ENCODE peak calls at places on chromosomes 11 and 22, in four cellular contexts. B is K562, G is HepG2, F is GM12878. H is an unnamed sample.

GRCh38 chr11:104275992-104276391 is 112.0 kb upstream of the PDGFD start:
- DNase-seq in B (no peak), F (no peak), G (no peak), H (no peak)

GRCh38 chr22:50403701-50404101 is 60.6 kb downstream of the PPP6R2 start:
- DNase-seq in B (no peak), G (no peak), F (no peak), H (no peak)

GRCh38 chr11:2783536-2784082 is 83.8 kb upstream of the KCNQ1OT1 start:
- DNase-seq in G (no peak), F (no peak), B (no peak), H (no peak)

GRCh38 chr11:27934830-27935145 is 173.2 kb downstream of the KIF18A start:
- DNase-seq in G (no peak), F (no peak), B (no peak), H (peak)

GRCh38 chr11:69924308-69925161 is 105.3 kb upstream of the FGF3 start:
- DNase-seq in G (no peak), F (no peak), B (no peak), H (no peak)

GRCh38 chr11:101407324-101407723 is 176.5 kb downstream of the TRPC6 start:
- DNase-seq in G (no peak), B (no peak), F (no peak), H (no peak)

GRCh38 chr22:30287626-30288413 is 1.5 kb downstream of the CASTOR1 start:
- DNase-seq in G (peak), F (no peak), B (peak), H (peak)

GRCh38 chr11:8766993-8767374 is 84.4 kb downstream of the RPL27A start:
- DNase-seq in G (no peak), B (no peak), F (no peak), H (no peak)

GRCh38 chr11:7606496-7606895 is 66.8 kb downstream of the CYB5R2 start:
- DNase-seq in F (no peak), B (no peak), G (no peak), H (no peak)

GRCh38 chr11:112769170-112769569 is 192.1 kb upstream of the NCAM1 start:
- DNase-seq in F (no peak), G (no peak), B (no peak), H (no peak)

GRCh38 chr22:23179381-23180294 is 671 bp upstream of the BCR start:
- DNase-seq in G (no peak), F (no peak), B (no peak), H (no peak)

GRCh38 chr11:1051356-1052132 is 15.0 kb upstream of the MUC6 start:
- DNase-seq in B (no peak), G (no peak), F (no peak), H (no peak)

GRCh38 chr11:1305558-1306056 is 3.8 kb downstream of the TOLLIP start:
- DNase-seq in F (no peak), G (no peak), B (no peak), H (no peak)

GRCh38 chr22:50326959-50327710 is at the start of gene DENND6B:
- DNase-seq in G (peak), B (peak), F (no peak), H (no peak)

GRCh38 chr11:35919244-35919643 is 24.6 kb upstream of the LDLRAD3 start:
- DNase-seq in G (no peak), B (no peak), F (no peak), H (no peak)

GRCh38 chr11:47000033-47000432 is 63.5 kb downstream of the CSTPP1 start:
- DNase-seq in B (no peak), F (no peak), G (no peak), H (no peak)

GRCh38 chr11:34904421-34904950 is 11.7 kb downstream of the APIP start:
- DNase-seq in F (no peak), G (no peak), B (no peak), H (no peak)

GRCh38 chr22:22768885-22769284 is 118.7 kb upstream of the IGLL5 start:
- DNase-seq in F (no peak), B (no peak), G (no peak), H (no peak)

GRCh38 chr11:83097671-83098070 is 26.0 kb upstream of the RAB30 start:
- DNase-seq in F (no peak), B (no peak), G (no peak), H (no peak)

GRCh38 chr11:113577356-113578163 is 102.4 kb upstream of the DRD2 start:
- DNase-seq in G (no peak), B (no peak), F (no peak), H (no peak)

GRCh38 chr11:28659716-28660348 is 551.6 kb downstream of the METTL15 start:
- DNase-seq in G (no peak), F (no peak), B (no peak), H (no peak)

GRCh38 chr11:118532852-118533768 is 2.1 kb downstream of the TMEM25 start:
- DNase-seq in B (no peak), F (no peak), G (no peak), H (no peak)

GRCh38 chr22:49727881-49728563 is 99.7 kb downstream of the BRD1 start:
- DNase-seq in B (no peak), F (no peak), G (no peak), H (no peak)

GRCh38 chr11:17954395-17955252 is 58.2 kb downstream of the SERGEF start:
- DNase-seq in B (no peak), G (no peak), F (no peak), H (no peak)

GRCh38 chr11:114478768-114479167 is 39.5 kb downstream of the REXO2 start:
- DNase-seq in G (peak), B (no peak), F (no peak), H (no peak)

GRCh38 chr11:131686836-131687235 is 316.4 kb downstream of the NTM start:
- DNase-seq in G (no peak), F (no peak), B (no peak), H (no peak)

GRCh38 chr11:96001037-96001436 is 77.1 kb upstream of the MTMR2 start:
- DNase-seq in G (no peak), B (no peak), F (no peak), H (no peak)

GRCh38 chr11:20156280-20156875 is 3.9 kb downstream of the DBX1 start:
- DNase-seq in B (peak), G (no peak), F (no peak), H (no peak)

GRCh38 chr11:76744186-76745058 is 38.7 kb upstream of the TSKU start:
- DNase-seq in B (no peak), F (no peak), G (no peak), H (no peak)

GRCh38 chr22:29031236-29031982 is 30.2 kb downstream of the C22orf31 start:
- DNase-seq in F (no peak), G (peak), B (peak), H (peak)

GRCh38 chr11:121389651-121390050 is 62.5 kb upstream of the SORL1 start:
- DNase-seq in G (no peak), B (no peak), F (no peak), H (no peak)
- TF ChIP-seq REST in G (no peak), B (no peak), F (no peak), H (no peak)

DNA sequence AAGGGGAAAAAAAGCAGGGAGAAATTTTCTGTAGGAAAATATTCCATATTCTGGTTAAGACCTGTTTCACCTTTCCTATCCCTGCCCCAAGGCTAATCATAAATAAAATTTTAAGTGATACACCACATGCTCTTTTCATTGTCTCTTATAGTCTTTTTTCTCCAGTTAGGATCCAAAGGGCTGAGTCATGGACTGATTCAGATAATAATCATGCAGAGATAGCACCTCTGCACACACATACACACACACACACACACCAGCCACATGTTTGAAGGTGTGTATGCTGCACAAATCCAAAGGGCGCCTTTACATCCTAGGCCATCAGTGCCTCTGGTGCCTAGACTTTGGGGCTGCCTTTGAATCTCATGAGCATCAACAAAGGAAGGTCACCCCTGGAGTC is 35.5 kb upstream of the CWF19L2 start:
- DNase-seq in F (no peak), G (no peak), B (no peak), H (no peak)
- TF ChIP-seq ATF3 in F (no peak), G (no peak), B (no peak), H (no peak)

DNA sequence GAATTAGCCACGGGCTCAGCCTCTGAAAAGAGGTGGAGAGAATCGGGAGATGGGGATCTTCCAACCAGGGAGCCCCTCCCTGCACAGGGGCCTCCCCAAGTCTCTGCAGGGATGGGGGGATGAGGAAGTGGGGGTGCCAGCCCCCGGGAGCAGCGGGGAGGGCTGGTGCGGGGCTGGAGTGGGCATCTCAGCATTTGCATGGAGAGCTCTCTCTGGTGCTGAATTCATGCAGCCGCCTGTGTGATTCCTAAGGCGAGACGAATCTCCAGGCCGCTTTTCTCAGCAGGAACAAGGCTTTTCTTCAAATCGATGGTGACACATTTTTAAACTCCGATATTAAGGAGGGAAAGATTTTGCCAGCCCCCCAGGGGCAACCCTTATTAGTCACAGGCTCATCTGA is 29.1 kb downstream of the MACROD1 start:
- DNase-seq in G (no peak), F (no peak), B (no peak), H (no peak)
- TF ChIP-seq REST in G (no peak), F (no peak), B (no peak), H (no peak)

GRCh38 chr11:122398851-122399250 is 256.7 kb upstream of the UBASH3B start:
- DNase-seq in B (no peak), F (no peak), G (no peak), H (no peak)
- TF ChIP-seq ATF3 in B (no peak), F (no peak), G (no peak), H (no peak)

GRCh38 chr11:130397780-130398179 is 30.6 kb downstream of the ADAMTS8 start:
- DNase-seq in G (no peak), F (no peak), B (no peak), H (no peak)

GRCh38 chr11:130396965-130397364 is 31.4 kb downstream of the ADAMTS8 start:
- DNase-seq in G (no peak), F (no peak), B (no peak), H (no peak)

GRCh38 chr11:130403301-130403804 is 25.1 kb downstream of the ADAMTS8 start:
- DNase-seq in G (no peak), B (no peak), F (no peak), H (no peak)

GRCh38 chr11:130400793-130401483 is 27.5 kb downstream of the ADAMTS8 start:
- DNase-seq in F (no peak), G (no peak), B (no peak), H (no peak)

GRCh38 chr11:130399196-130399595 is 29.2 kb downstream of the ADAMTS8 start:
- DNase-seq in F (no peak), G (no peak), B (no peak), H (no peak)
- TF ChIP-seq REST in F (no peak), G (peak), B (no peak), H (no peak)

GRCh38 chr11:128889657-128890213 is 1.4 kb upstream of the KCNJ5 start:
- DNase-seq in B (no peak), F (no peak), G (no peak), H (no peak)

GRCh38 chr11:128890216-128890542 is 977 bp upstream of the KCNJ5 start:
- DNase-seq in F (no peak), G (no peak), B (no peak), H (no peak)

GRCh38 chr11:128891410-128891861 is 280 bp downstream of the KCNJ5 start:
- DNase-seq in B (no peak), F (no peak), G (no peak), H (no peak)

GRCh38 chr11:128891912-128892398 is 799 bp downstream of the KCNJ5 start:
- DNase-seq in G (no peak), F (no peak), B (no peak), H (no peak)

GRCh38 chr11:128890543-128891409 is at the start of gene KCNJ5:
- DNase-seq in F (no peak), B (no peak), G (no peak), H (no peak)
- TF ChIP-seq ATF3 in F (no peak), B (no peak), G (no peak), H (no peak)

GRCh38 chr11:123650901-123651300 is 3.5 kb downstream of the SCN3B start:
- DNase-seq in F (no peak), G (no peak), B (no peak), H (no peak)

GRCh38 chr11:123659311-123659710 is 4.9 kb upstream of the SCN3B start:
- DNase-seq in G (no peak), B (no peak), F (no peak), H (no peak)

GRCh38 chr11:123653405-123653996 is 923 bp downstream of the SCN3B start:
- DNase-seq in F (no peak), B (no peak), G (no peak), H (no peak)

GRCh38 chr11:123654566-123655081 is at the start of gene SCN3B:
- DNase-seq in F (no peak), G (peak), B (peak), H (no peak)

DNA sequence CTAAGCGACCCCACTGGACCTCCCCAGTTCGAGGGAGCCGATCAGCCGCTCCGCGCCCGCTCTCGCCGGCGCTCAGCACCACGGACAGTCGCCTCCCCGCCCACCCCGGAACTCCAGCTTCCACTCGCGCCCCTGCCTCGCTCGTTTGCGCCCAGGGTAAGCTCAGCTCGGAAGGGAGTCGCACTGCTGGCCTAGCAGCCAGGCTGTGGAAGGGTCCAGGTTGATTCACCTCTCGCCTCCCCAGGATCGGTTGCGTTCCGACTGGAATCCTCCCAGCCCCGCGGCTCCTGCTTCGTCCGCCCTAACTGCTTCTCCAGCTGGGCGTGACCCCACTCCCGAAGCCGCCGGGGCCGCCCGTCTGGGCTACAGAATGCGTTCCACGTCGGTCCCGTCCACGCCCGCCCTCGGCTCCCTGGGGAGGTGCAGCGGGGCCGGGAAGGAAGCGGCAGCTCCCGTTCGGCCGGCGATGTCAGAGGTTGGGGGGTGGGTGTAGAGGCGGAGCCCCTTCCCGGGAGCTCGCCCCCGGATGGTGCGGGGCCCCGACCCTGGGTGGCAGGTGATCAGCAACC is 343 bp downstream of the SCN3B start:
- DNase-seq in B (peak), G (no peak), F (no peak), H (no peak)
- TF ChIP-seq REST in B (peak), G (peak), F (peak), H (peak)

DNA sequence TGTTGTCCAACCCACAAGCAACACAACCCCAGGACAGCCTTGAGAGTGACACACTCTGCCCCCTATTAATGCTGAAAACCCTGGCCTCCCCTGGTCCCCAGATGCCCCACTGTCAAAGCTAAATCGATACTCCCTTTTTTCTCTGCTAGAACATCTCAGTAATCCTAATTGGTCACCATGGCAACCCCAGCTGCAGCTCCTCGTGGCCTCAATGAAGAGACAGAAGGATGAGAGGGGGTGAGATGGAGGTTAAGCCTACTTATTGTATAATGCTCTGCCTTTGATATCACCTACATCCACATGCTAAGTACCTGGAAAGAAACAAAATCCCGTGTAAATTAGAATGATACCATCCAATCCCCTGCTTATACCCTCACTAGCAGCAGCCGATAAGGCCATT is 399.7 kb downstream of the BUD13 start:
- DNase-seq in F (no peak), B (no peak), G (no peak), H (no peak)
- TF ChIP-seq ATF3 in F (no peak), B (no peak), G (no peak), H (no peak)

DNA sequence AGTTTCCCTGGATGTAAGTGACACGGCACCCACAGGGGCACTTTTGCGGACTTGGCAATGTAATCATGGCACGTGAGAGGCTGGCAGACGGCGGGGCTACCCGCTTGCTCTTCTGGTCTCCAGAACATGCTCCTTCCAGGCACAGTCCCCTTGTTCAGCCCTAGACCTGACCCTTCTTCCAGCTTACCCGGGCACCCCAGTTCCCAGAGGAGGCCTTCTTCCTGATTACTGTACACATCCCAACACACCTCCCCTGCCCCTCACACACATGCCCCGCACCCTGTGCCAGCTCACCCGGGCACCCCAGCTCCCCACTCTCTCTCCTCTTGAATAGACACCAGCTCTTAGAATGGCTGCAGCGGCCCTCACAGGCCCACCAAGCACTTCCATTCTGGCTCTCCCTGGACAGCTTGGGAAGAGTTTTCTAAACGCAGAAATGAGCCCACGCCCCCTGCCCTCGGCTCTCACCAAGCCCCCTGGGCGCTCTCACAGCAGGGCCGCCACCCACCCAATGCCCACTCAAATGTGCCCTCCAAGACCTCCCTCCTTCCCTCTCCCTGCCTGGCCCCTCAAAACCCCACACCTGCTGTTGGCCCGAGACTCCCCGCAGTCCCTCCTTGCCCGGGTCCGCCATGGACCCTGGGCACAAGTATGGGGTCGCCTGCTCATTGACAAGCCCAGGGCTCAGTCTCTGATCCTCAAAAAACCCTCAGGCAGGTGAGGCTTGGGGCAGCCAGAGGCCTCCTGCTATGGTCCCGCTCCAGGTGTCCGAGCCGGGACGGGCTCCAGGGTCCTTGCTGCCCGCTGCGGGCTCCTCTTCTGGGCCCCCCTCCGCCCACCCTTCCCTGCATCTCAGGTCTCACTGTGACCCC is 88.5 kb downstream of the WNT7B start:
- DNase-seq in B (no peak), F (no peak), G (no peak), H (no peak)
- TF ChIP-seq REST in B (no peak), F (no peak), G (no peak), H (no peak)

DNA sequence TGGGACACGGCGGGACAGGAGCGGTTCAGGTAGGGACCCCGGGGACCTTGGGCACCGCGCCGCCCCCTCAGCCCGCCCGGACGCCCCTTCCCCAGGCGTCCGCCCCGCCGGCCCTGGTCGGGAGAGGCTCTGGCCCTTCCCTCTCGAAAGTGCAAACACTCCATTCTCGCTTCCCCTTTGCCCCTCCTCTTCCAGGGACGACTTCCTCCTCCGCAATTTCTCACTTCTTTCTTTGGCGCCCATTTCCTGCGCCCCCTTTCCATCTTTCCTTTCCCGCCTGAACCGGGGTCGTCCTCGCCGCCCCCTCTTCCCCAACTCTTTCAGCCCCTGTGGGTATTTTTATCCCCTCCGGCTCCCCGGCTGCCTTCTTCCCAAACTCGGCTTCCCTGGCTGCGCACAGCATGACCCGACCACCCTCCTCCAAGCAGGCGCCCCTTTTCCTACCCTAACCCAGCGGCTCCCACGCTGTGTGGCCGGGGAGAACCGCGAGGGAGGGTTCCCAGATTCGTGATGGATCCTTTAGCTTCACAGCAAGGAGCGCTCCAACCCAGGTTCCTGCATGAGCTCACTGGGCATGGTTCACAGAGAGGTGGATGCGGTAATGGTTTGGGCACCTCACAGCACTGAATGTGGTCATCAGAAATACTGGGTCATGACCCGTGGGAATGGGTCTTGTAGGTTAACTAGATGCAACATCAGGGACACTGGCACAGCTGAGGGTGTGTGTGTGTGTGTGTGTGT is 689 bp downstream of the RAB39A start:
- DNase-seq in B (no peak), F (no peak), G (no peak), H (no peak)
- TF ChIP-seq ATF3 in B (no peak), F (no peak), G (no peak), H (no peak)